ENCODE peak calls at places on chromosomes 13 and 19, in five cellular contexts. One of them, this sample, is unnamed.
A peak's percentile ranks its signal among the peaks of the same experiment; 100 is the strongest.

GRCh38 chr13:109227344-109227940 is 558.9 kb downstream of the IRS2 start:
- DNase-seq in cardiac muscle cell: no peak
- DNase-seq in DND-41: no peak
- DNase-seq in psoas muscle: no peak
- DNase-seq in pancreas: no peak
- DNase-seq in this sample: no peak

GRCh38 chr13:54029226-54029625 is 1000.6 kb downstream of the OLFM4 start:
- DNase-seq in cardiac muscle cell: no peak
- DNase-seq in DND-41: no peak
- DNase-seq in psoas muscle: no peak
- DNase-seq in pancreas: no peak
- DNase-seq in this sample: no peak

GRCh38 chr13:85724554-85725432 is 74.4 kb downstream of the SLITRK6 start:
- DNase-seq in cardiac muscle cell: no peak
- DNase-seq in DND-41: no peak
- DNase-seq in psoas muscle: no peak
- DNase-seq in pancreas: no peak
- DNase-seq in this sample: no peak

GRCh38 chr13:80199585-80200292 is 141.2 kb downstream of the SPRY2 start:
- DNase-seq in cardiac muscle cell: no peak
- DNase-seq in DND-41: no peak
- DNase-seq in psoas muscle: no peak
- DNase-seq in pancreas: no peak
- DNase-seq in this sample: no peak

GRCh38 chr19:34712606-34713261 is 21.3 kb upstream of the ZNF181 start:
- DNase-seq in cardiac muscle cell: peak; percentile 90
- DNase-seq in DND-41: peak; percentile 59
- DNase-seq in psoas muscle: no peak
- DNase-seq in pancreas: no peak
- DNase-seq in this sample: peak; percentile 24

GRCh38 chr19:35249848-35250711 is 1.3 kb downstream of the LSR start:
- DNase-seq in cardiac muscle cell: no peak
- DNase-seq in DND-41: no peak
- DNase-seq in psoas muscle: no peak
- DNase-seq in pancreas: no peak
- DNase-seq in this sample: no peak

GRCh38 chr13:110677731-110678545 is 28.0 kb downstream of the CARS2 start:
- DNase-seq in cardiac muscle cell: peak; percentile 13
- DNase-seq in DND-41: no peak
- DNase-seq in psoas muscle: no peak
- DNase-seq in pancreas: no peak
- DNase-seq in this sample: no peak

GRCh38 chr19:14476663-14477401 is 1.7 kb upstream of the PTGER1 start:
- DNase-seq in cardiac muscle cell: peak; percentile 92
- DNase-seq in DND-41: no peak
- DNase-seq in psoas muscle: no peak
- DNase-seq in pancreas: no peak
- DNase-seq in this sample: no peak

GRCh38 chr19:55173717-55174409 is 6.2 kb downstream of the SYT5 start:
- DNase-seq in cardiac muscle cell: peak; percentile 83
- DNase-seq in DND-41: peak; percentile 50
- DNase-seq in psoas muscle: no peak
- DNase-seq in pancreas: peak; percentile 67
- DNase-seq in this sample: peak; percentile 50

GRCh38 chr13:102536196-102536595 is 60.6 kb upstream of the TPP2 start:
- DNase-seq in cardiac muscle cell: no peak
- DNase-seq in DND-41: no peak
- DNase-seq in psoas muscle: no peak
- DNase-seq in pancreas: no peak
- DNase-seq in this sample: no peak

GRCh38 chr13:40920826-40921225 is 98.3 kb downstream of the ELF1 start:
- DNase-seq in cardiac muscle cell: no peak
- DNase-seq in DND-41: no peak
- DNase-seq in psoas muscle: no peak
- DNase-seq in pancreas: no peak
- DNase-seq in this sample: no peak

GRCh38 chr13:42260885-42261654 is 10.9 kb upstream of the AKAP11 start:
- DNase-seq in cardiac muscle cell: no peak
- DNase-seq in DND-41: no peak
- DNase-seq in psoas muscle: no peak
- DNase-seq in pancreas: no peak
- DNase-seq in this sample: no peak

GRCh38 chr13:38417727-38418126 is 68.1 kb downstream of the UFM1 start:
- DNase-seq in cardiac muscle cell: peak; percentile 24
- DNase-seq in DND-41: no peak
- DNase-seq in psoas muscle: no peak
- DNase-seq in pancreas: no peak
- DNase-seq in this sample: no peak

GRCh38 chr19:4861147-4861546 is 6.3 kb downstream of the PLIN3 start:
- DNase-seq in cardiac muscle cell: no peak
- DNase-seq in DND-41: no peak
- DNase-seq in psoas muscle: no peak
- DNase-seq in pancreas: peak; percentile 51
- DNase-seq in this sample: no peak

GRCh38 chr19:46303702-46304397 is 7.0 kb downstream of the HIF3A start:
- DNase-seq in cardiac muscle cell: peak; percentile 65
- DNase-seq in DND-41: peak; percentile 17
- DNase-seq in psoas muscle: peak; percentile 73
- DNase-seq in pancreas: peak; percentile 78
- DNase-seq in this sample: peak; percentile 56

GRCh38 chr13:101452519-101453485 is at the start of gene ITGBL1:
- DNase-seq in cardiac muscle cell: peak; percentile 8
- DNase-seq in DND-41: no peak
- DNase-seq in psoas muscle: peak; percentile 61
- DNase-seq in pancreas: peak; percentile 19
- DNase-seq in this sample: no peak

GRCh38 chr19:40740747-40741146 is 9.5 kb downstream of the ACTMAP start:
- DNase-seq in cardiac muscle cell: no peak
- DNase-seq in DND-41: no peak
- DNase-seq in psoas muscle: peak; percentile 86
- DNase-seq in pancreas: no peak
- DNase-seq in this sample: no peak

GRCh38 chr13:35596299-35596698 is 119.8 kb upstream of the MAB21L1 start:
- DNase-seq in cardiac muscle cell: no peak
- DNase-seq in DND-41: no peak
- DNase-seq in psoas muscle: no peak
- DNase-seq in pancreas: no peak
- DNase-seq in this sample: no peak

GRCh38 chr19:4371209-4371897 is 28.0 kb downstream of the MPND start:
- DNase-seq in cardiac muscle cell: no peak
- DNase-seq in DND-41: no peak
- DNase-seq in psoas muscle: peak; percentile 83
- DNase-seq in pancreas: peak; percentile 59
- DNase-seq in this sample: no peak

GRCh38 chr19:38538793-38539528 is 78.8 kb downstream of the MAP4K1 start:
- DNase-seq in cardiac muscle cell: no peak
- DNase-seq in DND-41: no peak
- DNase-seq in psoas muscle: no peak
- DNase-seq in pancreas: no peak
- DNase-seq in this sample: no peak

GRCh38 chr19:33470686-33471085 is 50.9 kb downstream of the PEPD start:
- DNase-seq in cardiac muscle cell: no peak
- DNase-seq in DND-41: no peak
- DNase-seq in psoas muscle: no peak
- DNase-seq in pancreas: no peak
- DNase-seq in this sample: no peak

GRCh38 chr13:66927562-66927961 is 302.6 kb downstream of the PCDH9 start:
- DNase-seq in cardiac muscle cell: no peak
- DNase-seq in DND-41: no peak
- DNase-seq in psoas muscle: no peak
- DNase-seq in pancreas: no peak
- DNase-seq in this sample: no peak

GRCh38 chr19:12675377-12675776 is 6.3 kb downstream of the DHPS start:
- DNase-seq in cardiac muscle cell: no peak
- DNase-seq in DND-41: no peak
- DNase-seq in psoas muscle: no peak
- DNase-seq in pancreas: no peak
- DNase-seq in this sample: no peak

DNA sequence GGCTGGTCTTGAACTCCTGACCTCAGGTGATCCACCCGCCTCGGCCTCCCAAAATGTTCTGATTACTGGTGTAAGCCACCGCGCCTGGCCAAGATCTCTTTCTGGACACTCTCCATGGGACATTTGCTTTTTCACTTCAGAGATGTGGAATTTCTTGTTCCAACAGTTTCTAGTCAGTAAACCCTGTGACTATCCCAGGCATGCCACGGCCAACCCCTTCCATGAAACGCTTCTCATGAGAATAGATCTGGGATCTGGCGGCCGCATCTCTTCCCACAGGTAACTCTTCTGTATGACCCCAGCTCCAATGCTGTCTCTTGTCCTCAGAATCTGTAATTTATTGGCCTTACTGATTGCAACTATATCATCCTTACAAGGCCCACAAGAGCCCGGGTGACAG is 16.2 kb downstream of the PLPP2 start:
- DNase-seq in cardiac muscle cell: no peak
- DNase-seq in DND-41: no peak
- DNase-seq in psoas muscle: peak; percentile 23
- DNase-seq in pancreas: no peak
- DNase-seq in this sample: no peak
- H3K4me1 ChIP-seq in cardiac muscle cell: no peaks in the 10 kb centered on the region
- H3K4me1 ChIP-seq in DND-41: no peaks in the 10 kb centered on the region
- H3K4me1 ChIP-seq in psoas muscle: no peaks in the 10 kb centered on the region
- H3K4me1 ChIP-seq in pancreas: no peaks in the 10 kb centered on the region
- H3K4me1 ChIP-seq in this sample: no peaks in the 10 kb centered on the region

GRCh38 chr19:49683814-49684250 is 5.6 kb upstream of the ADM5 start:
- DNase-seq in cardiac muscle cell: no peak
- DNase-seq in DND-41: no peak
- DNase-seq in psoas muscle: no peak
- DNase-seq in pancreas: no peak
- DNase-seq in this sample: no peak

GRCh38 chr19:49685845-49686332 is 3.5 kb upstream of the ADM5 start:
- DNase-seq in cardiac muscle cell: no peak
- DNase-seq in DND-41: no peak
- DNase-seq in psoas muscle: no peak
- DNase-seq in pancreas: no peak
- DNase-seq in this sample: no peak

GRCh38 chr19:49686503-49687088 is 2.8 kb upstream of the ADM5 start:
- DNase-seq in cardiac muscle cell: no peak
- DNase-seq in DND-41: no peak
- DNase-seq in psoas muscle: no peak
- DNase-seq in pancreas: no peak
- DNase-seq in this sample: no peak

GRCh38 chr19:49684251-49684982 is 5.0 kb upstream of the ADM5 start:
- DNase-seq in cardiac muscle cell: no peak
- DNase-seq in DND-41: no peak
- DNase-seq in psoas muscle: peak; percentile 41
- DNase-seq in pancreas: no peak
- DNase-seq in this sample: no peak

DNA sequence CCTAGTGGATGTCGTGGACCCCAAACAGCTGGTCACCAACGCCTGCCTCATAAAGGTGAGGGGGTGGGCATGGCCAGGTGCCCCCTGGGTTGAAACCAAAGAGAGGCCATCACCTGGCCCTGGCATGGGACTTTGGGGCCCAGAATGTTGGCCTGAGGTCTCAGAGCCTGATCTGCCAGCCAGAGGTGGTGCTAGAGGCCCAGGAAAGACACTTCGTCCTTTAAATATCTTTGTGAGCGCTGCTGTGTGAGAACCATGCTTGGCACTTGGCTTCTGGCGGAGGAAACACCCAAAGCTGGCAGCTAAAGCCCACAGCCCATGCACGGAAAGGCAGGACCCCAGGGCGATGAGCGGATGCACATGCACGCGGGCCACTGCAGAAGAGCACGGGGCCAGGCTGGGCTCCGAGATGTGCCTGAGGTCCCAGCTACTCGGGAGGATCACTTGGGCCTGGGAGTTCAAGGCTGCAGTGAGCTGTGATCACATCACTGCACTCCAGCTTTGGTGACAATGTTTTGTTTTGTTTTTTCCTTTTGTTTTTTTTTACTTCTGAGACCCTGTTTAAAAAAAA is 4.3 kb upstream of the ADM5 start:
- DNase-seq in cardiac muscle cell: no peak
- DNase-seq in DND-41: no peak
- DNase-seq in psoas muscle: no peak
- DNase-seq in pancreas: no peak
- DNase-seq in this sample: no peak
- H3K4me1 ChIP-seq in cardiac muscle cell: peaks cover 3% of the 10 kb centered on the region
- H3K4me1 ChIP-seq in DND-41: peaks cover 10% of the 10 kb centered on the region
- H3K4me1 ChIP-seq in psoas muscle: peaks cover 24% of the 10 kb centered on the region
- H3K4me1 ChIP-seq in pancreas: peaks cover 3% of the 10 kb centered on the region
- H3K4me1 ChIP-seq in this sample: peaks cover 7% of the 10 kb centered on the region

GRCh38 chr13:39418424-39418823 is 184.6 kb downstream of the LHFPL6 start:
- DNase-seq in cardiac muscle cell: no peak
- DNase-seq in DND-41: no peak
- DNase-seq in psoas muscle: no peak
- DNase-seq in pancreas: no peak
- DNase-seq in this sample: no peak

GRCh38 chr13:39419866-39420265 is 183.1 kb downstream of the LHFPL6 start:
- DNase-seq in cardiac muscle cell: no peak
- DNase-seq in DND-41: no peak
- DNase-seq in psoas muscle: no peak
- DNase-seq in pancreas: no peak
- DNase-seq in this sample: no peak

GRCh38 chr13:39417643-39418042 is 185.3 kb downstream of the LHFPL6 start:
- DNase-seq in cardiac muscle cell: peak; percentile 71
- DNase-seq in DND-41: no peak
- DNase-seq in psoas muscle: no peak
- DNase-seq in pancreas: no peak
- DNase-seq in this sample: no peak

GRCh38 chr13:39419068-39419467 is 183.9 kb downstream of the LHFPL6 start:
- DNase-seq in cardiac muscle cell: no peak
- DNase-seq in DND-41: no peak
- DNase-seq in psoas muscle: no peak
- DNase-seq in pancreas: no peak
- DNase-seq in this sample: no peak

DNA sequence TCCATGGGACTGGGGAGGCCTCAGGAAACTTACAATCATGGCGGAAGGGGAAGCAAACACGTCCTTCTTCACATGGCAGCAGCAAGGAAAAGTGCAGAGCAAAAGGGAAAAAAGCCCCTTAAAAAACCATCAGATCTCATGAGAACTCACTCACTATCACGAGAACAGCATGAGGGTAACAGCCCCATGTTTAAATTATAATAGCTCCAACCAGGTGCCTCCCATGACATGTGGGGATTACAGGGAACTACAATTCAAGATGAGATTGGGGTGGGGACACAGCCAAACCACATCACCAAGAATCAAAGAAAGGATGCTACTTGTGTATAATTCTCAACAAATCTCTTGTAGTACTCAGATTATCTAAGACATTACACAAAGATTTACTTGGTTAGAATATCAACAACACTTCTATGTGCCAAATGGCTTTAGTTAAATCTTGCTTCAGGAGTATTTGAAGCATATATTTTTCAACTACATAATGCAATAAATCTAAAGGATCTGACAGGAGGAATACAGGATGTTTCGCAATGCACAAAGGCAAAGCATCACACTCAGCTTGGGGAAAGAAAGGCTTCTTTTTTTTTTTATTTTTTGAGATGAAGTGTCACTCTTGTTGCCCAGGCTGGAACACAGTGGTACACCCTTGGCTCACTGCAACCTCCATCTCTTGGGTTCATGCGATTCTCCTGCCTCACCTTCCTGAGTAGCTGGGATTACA is 180.0 kb downstream of the LHFPL6 start:
- DNase-seq in cardiac muscle cell: peak; percentile 67
- DNase-seq in DND-41: no peak
- DNase-seq in psoas muscle: no peak
- DNase-seq in pancreas: no peak
- DNase-seq in this sample: no peak
- H3K4me1 ChIP-seq in cardiac muscle cell: no peaks in the 10 kb centered on the region
- H3K4me1 ChIP-seq in DND-41: no peaks in the 10 kb centered on the region
- H3K4me1 ChIP-seq in psoas muscle: no peaks in the 10 kb centered on the region
- H3K4me1 ChIP-seq in pancreas: no peaks in the 10 kb centered on the region
- H3K4me1 ChIP-seq in this sample: no peaks in the 10 kb centered on the region

GRCh38 chr19:19486343-19487076 is 28.8 kb downstream of the TSSK6 start:
- DNase-seq in cardiac muscle cell: no peak
- DNase-seq in DND-41: no peak
- DNase-seq in psoas muscle: peak; percentile 34
- DNase-seq in pancreas: no peak
- DNase-seq in this sample: no peak
- H3K4me1 ChIP-seq in cardiac muscle cell: peaks cover 37% of the 10 kb centered on the region
- H3K4me1 ChIP-seq in DND-41: peaks cover 27% of the 10 kb centered on the region
- H3K4me1 ChIP-seq in psoas muscle: peaks cover 44% of the 10 kb centered on the region
- H3K4me1 ChIP-seq in pancreas: peaks cover 20% of the 10 kb centered on the region
- H3K4me1 ChIP-seq in this sample: peaks cover 39% of the 10 kb centered on the region

This sample was measured in uterus.